ENCODE peak calls at places on chromosomes 3 and 15, in four cellular contexts. One of them, this sample, is unnamed.

GRCh38 chr3:14598143-14598569 is 53.4 kb upstream of the CCDC174 start:
- DNase-seq in cardiac muscle cell: peak
- DNase-seq in left ventricle myocardium inferior: no peak
- DNase-seq in GM12864: no peak
- DNase-seq in this sample: peak

GRCh38 chr15:87604857-87605446 is 651.6 kb downstream of the NTRK3 start:
- DNase-seq in cardiac muscle cell: peak
- DNase-seq in left ventricle myocardium inferior: no peak
- DNase-seq in GM12864: no peak
- DNase-seq in this sample: no peak

GRCh38 chr3:74537164-74537563 is 77.3 kb downstream of the CNTN3 start:
- DNase-seq in cardiac muscle cell: peak
- DNase-seq in left ventricle myocardium inferior: no peak
- DNase-seq in GM12864: no peak
- DNase-seq in this sample: peak

GRCh38 chr3:151281671-151282334 is 3.5 kb upstream of the P2RY14 start:
- DNase-seq in cardiac muscle cell: no peak
- DNase-seq in left ventricle myocardium inferior: no peak
- DNase-seq in GM12864: no peak
- DNase-seq in this sample: no peak

GRCh38 chr3:135503429-135504083 is 462.0 kb upstream of the PPP2R3A start:
- DNase-seq in cardiac muscle cell: peak
- DNase-seq in left ventricle myocardium inferior: peak
- DNase-seq in GM12864: peak
- DNase-seq in this sample: peak

GRCh38 chr15:98111806-98112205 is 151.3 kb downstream of the ARRDC4 start:
- DNase-seq in cardiac muscle cell: no peak
- DNase-seq in left ventricle myocardium inferior: no peak
- DNase-seq in GM12864: no peak
- DNase-seq in this sample: no peak

GRCh38 chr3:43132883-43133743 is 27.2 kb upstream of the POMGNT2 start:
- DNase-seq in cardiac muscle cell: no peak
- DNase-seq in left ventricle myocardium inferior: no peak
- DNase-seq in GM12864: no peak
- DNase-seq in this sample: no peak

GRCh38 chr3:115018694-115019093 is 128.4 kb downstream of the ZBTB20 start:
- DNase-seq in cardiac muscle cell: no peak
- DNase-seq in left ventricle myocardium inferior: no peak
- DNase-seq in GM12864: no peak
- DNase-seq in this sample: no peak

GRCh38 chr3:10192953-10193691 is 28.4 kb downstream of the IRAK2 start:
- DNase-seq in cardiac muscle cell: peak
- DNase-seq in left ventricle myocardium inferior: no peak
- DNase-seq in GM12864: no peak
- DNase-seq in this sample: peak

GRCh38 chr3:37995652-37996641 is 5.4 kb downstream of the VILL start:
- DNase-seq in cardiac muscle cell: no peak
- DNase-seq in left ventricle myocardium inferior: no peak
- DNase-seq in GM12864: no peak
- DNase-seq in this sample: peak

GRCh38 chr15:66535056-66535455 is 29.9 kb downstream of the ZWILCH start:
- DNase-seq in cardiac muscle cell: no peak
- DNase-seq in left ventricle myocardium inferior: no peak
- DNase-seq in GM12864: no peak
- DNase-seq in this sample: no peak

GRCh38 chr3:150218841-150219240 is 189.3 kb upstream of the TSC22D2 start:
- DNase-seq in cardiac muscle cell: no peak
- DNase-seq in left ventricle myocardium inferior: no peak
- DNase-seq in GM12864: no peak
- DNase-seq in this sample: no peak

GRCh38 chr3:72171461-72171860 is 386.5 kb upstream of the PROK2 start:
- DNase-seq in cardiac muscle cell: peak
- DNase-seq in left ventricle myocardium inferior: no peak
- DNase-seq in GM12864: no peak
- DNase-seq in this sample: peak

GRCh38 chr3:125051715-125052581 is 3.8 kb downstream of the HEG1 start:
- DNase-seq in cardiac muscle cell: peak
- DNase-seq in left ventricle myocardium inferior: peak
- DNase-seq in GM12864: no peak
- DNase-seq in this sample: peak

GRCh38 chr3:160458151-160458550 is 8.6 kb upstream of the TRIM59 start:
- DNase-seq in cardiac muscle cell: no peak
- DNase-seq in left ventricle myocardium inferior: no peak
- DNase-seq in GM12864: no peak
- DNase-seq in this sample: no peak

GRCh38 chr3:51332156-51332555 is 52.9 kb upstream of the MANF start:
- DNase-seq in cardiac muscle cell: no peak
- DNase-seq in left ventricle myocardium inferior: no peak
- DNase-seq in GM12864: no peak
- DNase-seq in this sample: no peak

GRCh38 chr3:66272016-66272415 is 51.2 kb downstream of the SLC25A26 start:
- DNase-seq in cardiac muscle cell: no peak
- DNase-seq in left ventricle myocardium inferior: no peak
- DNase-seq in GM12864: no peak
- DNase-seq in this sample: no peak

GRCh38 chr15:44657378-44657777 is 6.1 kb downstream of the SPG11 start:
- DNase-seq in cardiac muscle cell: no peak
- DNase-seq in left ventricle myocardium inferior: no peak
- DNase-seq in GM12864: no peak
- DNase-seq in this sample: no peak

GRCh38 chr15:87755226-87755625 is 501.3 kb downstream of the NTRK3 start:
- DNase-seq in cardiac muscle cell: no peak
- DNase-seq in left ventricle myocardium inferior: no peak
- DNase-seq in GM12864: no peak
- DNase-seq in this sample: no peak

GRCh38 chr3:21174461-21174860 is 576.5 kb downstream of the ZNF385D start:
- DNase-seq in cardiac muscle cell: peak
- DNase-seq in left ventricle myocardium inferior: no peak
- DNase-seq in GM12864: no peak
- DNase-seq in this sample: peak

GRCh38 chr15:43911235-43911661 is 84.4 kb downstream of the WDR76 start:
- DNase-seq in cardiac muscle cell: peak
- DNase-seq in left ventricle myocardium inferior: peak
- DNase-seq in GM12864: no peak
- DNase-seq in this sample: peak

GRCh38 chr3:59341441-59341840 is 291.6 kb upstream of the CFAP20DC start:
- DNase-seq in cardiac muscle cell: no peak
- DNase-seq in left ventricle myocardium inferior: no peak
- DNase-seq in GM12864: no peak
- DNase-seq in this sample: no peak

GRCh38 chr3:43394071-43394501 is 107.7 kb downstream of the SNRK start:
- DNase-seq in cardiac muscle cell: peak
- DNase-seq in left ventricle myocardium inferior: peak
- DNase-seq in GM12864: no peak
- DNase-seq in this sample: peak

GRCh38 chr3:11559816-11560633 is 83.7 kb downstream of the VGLL4 start:
- DNase-seq in cardiac muscle cell: no peak
- DNase-seq in left ventricle myocardium inferior: peak
- DNase-seq in GM12864: no peak
- DNase-seq in this sample: no peak

GRCh38 chr3:45171283-45171682 is 25.1 kb upstream of the CDCP1 start:
- DNase-seq in cardiac muscle cell: no peak
- DNase-seq in left ventricle myocardium inferior: no peak
- DNase-seq in GM12864: no peak
- DNase-seq in this sample: no peak

GRCh38 chr3:102673271-102674115 is 238.7 kb downstream of the ZPLD1 start:
- DNase-seq in cardiac muscle cell: peak
- DNase-seq in left ventricle myocardium inferior: peak
- DNase-seq in GM12864: peak
- DNase-seq in this sample: peak

GRCh38 chr15:65994832-65995231 is 125.5 kb downstream of the RAB11A start:
- DNase-seq in cardiac muscle cell: no peak
- DNase-seq in left ventricle myocardium inferior: no peak
- DNase-seq in GM12864: no peak
- DNase-seq in this sample: no peak

GRCh38 chr3:45562027-45562426 is 32.5 kb upstream of the LIMD1 start:
- DNase-seq in cardiac muscle cell: no peak
- DNase-seq in left ventricle myocardium inferior: no peak
- DNase-seq in GM12864: no peak
- DNase-seq in this sample: no peak

GRCh38 chr15:65305144-65305758 is 774 bp downstream of the RNU5B-1 start:
- DNase-seq in cardiac muscle cell: no peak
- DNase-seq in left ventricle myocardium inferior: no peak
- DNase-seq in GM12864: no peak
- DNase-seq in this sample: no peak

GRCh38 chr3:112672716-112673506 is 32.0 kb upstream of the CCDC80 start:
- DNase-seq in cardiac muscle cell: no peak
- DNase-seq in left ventricle myocardium inferior: no peak
- DNase-seq in GM12864: no peak
- DNase-seq in this sample: no peak

GRCh38 chr15:69141286-69141701 is 19.1 kb upstream of the GLCE start:
- DNase-seq in cardiac muscle cell: no peak
- DNase-seq in left ventricle myocardium inferior: no peak
- DNase-seq in GM12864: no peak
- DNase-seq in this sample: no peak

GRCh38 chr3:151933224-151933858 is 59.9 kb downstream of the SUCNR1 start:
- DNase-seq in cardiac muscle cell: no peak
- DNase-seq in left ventricle myocardium inferior: no peak
- DNase-seq in GM12864: no peak
- DNase-seq in this sample: peak

GRCh38 chr15:58465866-58466517 is 34.2 kb downstream of the LIPC start:
- DNase-seq in cardiac muscle cell: no peak
- DNase-seq in left ventricle myocardium inferior: no peak
- DNase-seq in GM12864: no peak
- DNase-seq in this sample: peak

GRCh38 chr15:40310001-40310959 is 2.5 kb upstream of the PLCB2 start:
- DNase-seq in cardiac muscle cell: peak
- DNase-seq in left ventricle myocardium inferior: peak
- DNase-seq in GM12864: no peak
- DNase-seq in this sample: no peak

GRCh38 chr3:123768480-123769359 is 115.4 kb downstream of the MYLK start:
- DNase-seq in cardiac muscle cell: no peak
- DNase-seq in left ventricle myocardium inferior: no peak
- DNase-seq in GM12864: no peak
- DNase-seq in this sample: no peak
- H3K4me3 ChIP-seq in cardiac muscle cell: no peak
- H3K4me3 ChIP-seq in left ventricle myocardium inferior: no peak
- H3K4me3 ChIP-seq in GM12864: no peak
- H3K4me3 ChIP-seq in this sample: no peak

DNA sequence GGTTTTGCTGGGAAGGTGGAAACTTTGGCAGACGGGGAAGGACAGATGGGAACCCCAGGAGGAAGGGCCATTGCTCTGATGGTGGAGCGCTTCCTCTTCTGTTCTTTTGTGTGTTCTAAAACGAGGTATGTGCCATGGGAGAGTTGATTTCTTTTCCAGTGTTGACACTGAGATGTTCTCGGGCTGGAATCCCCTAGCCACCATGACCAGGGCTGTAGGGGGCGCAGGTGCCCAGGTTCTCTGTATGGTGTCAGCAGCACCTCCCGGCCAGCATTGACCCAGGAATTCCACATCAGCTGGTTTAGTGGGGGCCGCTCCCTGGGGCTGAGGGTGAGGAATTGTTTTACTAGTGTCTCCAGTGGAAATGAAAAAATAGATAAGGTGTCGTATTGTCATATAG is 34.3 kb upstream of the ACAD9 start:
- DNase-seq in cardiac muscle cell: no peak
- DNase-seq in left ventricle myocardium inferior: no peak
- DNase-seq in GM12864: no peak
- DNase-seq in this sample: no peak
- TF ChIP-seq CTCF in cardiac muscle cell: peak
- TF ChIP-seq CTCF in left ventricle myocardium inferior: no peak
- TF ChIP-seq CTCF in GM12864: peak
- TF ChIP-seq CTCF in this sample: peak

GRCh38 chr3:56788506-56788905 is 13.2 kb downstream of the ARHGEF3 start:
- DNase-seq in cardiac muscle cell: no peak
- DNase-seq in left ventricle myocardium inferior: no peak
- DNase-seq in GM12864: no peak
- DNase-seq in this sample: no peak

GRCh38 chr3:56787784-56788256 is 13.9 kb downstream of the ARHGEF3 start:
- DNase-seq in cardiac muscle cell: no peak
- DNase-seq in left ventricle myocardium inferior: no peak
- DNase-seq in GM12864: no peak
- DNase-seq in this sample: no peak

GRCh38 chr3:56792201-56792600 is 9.5 kb downstream of the ARHGEF3 start:
- DNase-seq in cardiac muscle cell: no peak
- DNase-seq in left ventricle myocardium inferior: no peak
- DNase-seq in GM12864: no peak
- DNase-seq in this sample: no peak

GRCh38 chr3:56787258-56787777 is 14.4 kb downstream of the ARHGEF3 start:
- DNase-seq in cardiac muscle cell: no peak
- DNase-seq in left ventricle myocardium inferior: no peak
- DNase-seq in GM12864: no peak
- DNase-seq in this sample: no peak

DNA sequence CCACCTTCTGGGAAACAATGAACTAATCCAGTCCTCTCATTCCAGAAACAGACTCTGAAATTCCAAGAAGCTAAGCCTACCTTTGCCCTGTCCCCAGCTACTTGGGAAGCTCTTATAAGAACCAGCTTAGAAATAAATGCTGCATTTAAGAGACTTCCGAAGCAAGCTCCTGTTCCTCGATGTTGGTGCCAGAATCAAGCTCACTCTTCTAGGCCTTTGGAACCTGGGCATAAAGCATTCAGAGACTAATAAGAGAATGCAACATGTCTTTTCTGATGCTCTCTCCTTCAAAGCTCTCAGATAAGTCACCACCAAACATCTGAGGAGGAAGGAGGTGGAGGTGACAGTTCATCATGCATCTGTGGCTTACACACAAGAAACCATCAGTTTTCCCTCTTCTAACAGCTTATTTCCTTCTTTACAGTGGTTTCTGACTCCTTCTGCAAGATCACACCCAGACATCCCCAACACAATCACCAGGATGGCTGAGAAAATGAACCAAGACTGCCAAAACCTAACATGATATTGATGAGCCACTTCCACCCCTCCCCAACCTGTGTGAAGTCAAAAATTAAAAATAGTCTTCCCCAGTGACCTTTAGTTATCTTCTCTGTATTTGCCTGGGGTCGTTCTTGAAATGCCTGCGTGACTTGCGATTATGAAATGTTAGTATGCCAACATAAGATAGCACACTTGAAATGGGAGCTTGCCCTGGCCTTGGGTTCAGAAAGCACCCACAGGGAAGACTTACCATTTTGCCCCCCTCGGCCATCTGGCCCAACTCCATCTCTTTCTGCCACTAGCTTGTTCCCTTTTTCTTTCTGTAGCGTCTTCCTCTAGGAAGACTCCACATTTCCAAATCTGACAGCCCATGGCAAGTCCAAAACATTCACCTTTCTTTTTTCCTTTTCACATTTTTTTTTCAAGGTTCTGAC is 11.5 kb downstream of the ARHGEF3 start:
- DNase-seq in cardiac muscle cell: no peak
- DNase-seq in left ventricle myocardium inferior: no peak
- DNase-seq in GM12864: no peak
- DNase-seq in this sample: no peak
- H3K4me3 ChIP-seq in cardiac muscle cell: no peak
- H3K4me3 ChIP-seq in left ventricle myocardium inferior: peak
- H3K4me3 ChIP-seq in GM12864: no peak
- H3K4me3 ChIP-seq in this sample: no peak

DNA sequence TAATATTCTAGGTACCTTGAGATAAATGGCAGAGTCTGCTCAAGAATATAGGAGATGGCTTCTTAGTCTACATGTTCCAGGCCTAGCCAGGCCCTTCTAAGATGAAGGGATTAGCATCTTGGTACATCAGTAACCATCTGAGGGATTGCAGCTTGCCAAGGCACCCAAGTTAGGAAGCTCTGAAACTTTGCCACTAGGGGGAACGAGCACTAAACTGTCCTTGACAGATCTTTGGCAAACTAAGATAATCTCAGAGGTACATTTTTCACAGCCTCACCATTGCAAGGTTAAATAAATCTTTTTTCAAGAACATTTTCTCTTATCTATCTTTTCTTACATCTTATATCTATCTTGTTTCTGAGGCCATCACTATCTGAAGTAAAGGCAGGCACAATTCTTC is 351.2 kb downstream of the RAP2B start:
- DNase-seq in cardiac muscle cell: peak
- DNase-seq in left ventricle myocardium inferior: no peak
- DNase-seq in GM12864: no peak
- DNase-seq in this sample: peak
- TF ChIP-seq CTCF in cardiac muscle cell: peak
- TF ChIP-seq CTCF in left ventricle myocardium inferior: peak
- TF ChIP-seq CTCF in GM12864: peak
- TF ChIP-seq CTCF in this sample: peak

This sample was measured in foreskin fibroblast.